ENCODE peak calls at places on chromosomes 6 and 20, in five cellular contexts. I is stromal cell of bone marrow, G is hypothalamus, Q is AG09319, Y is NCI-H1092. E is an unnamed sample.

GRCh38 chr6:72826744-72827438 is 205.0 kb downstream of the KCNQ5 start:
- DNase-seq in I (peak), Q (no peak), G (no peak), Y (no peak), E (no peak)

GRCh38 chr6:71040841-71041240 is 84.0 kb upstream of the B3GAT2 start:
- DNase-seq in I (no peak), Y (no peak), Q (no peak), G (no peak), E (no peak)

GRCh38 chr20:43959079-43959919 is 44.6 kb downstream of the TOX2 start:
- DNase-seq in Q (no peak), G (no peak), Y (peak), I (no peak), E (no peak)

GRCh38 chr6:112015725-112016124 is 38.2 kb upstream of the CCN6 start:
- DNase-seq in G (no peak), Y (no peak), I (no peak), Q (no peak), E (no peak)

GRCh38 chr20:58579069-58579818 is 64.0 kb upstream of the APCDD1L start:
- DNase-seq in I (no peak), Y (no peak), G (no peak), Q (no peak), E (no peak)

GRCh38 chr6:132005177-132005576 is 54.0 kb upstream of the CCN2 start:
- DNase-seq in I (no peak), G (no peak), Q (no peak), Y (no peak), E (no peak)

GRCh38 chr6:131060311-131060710 is 2.7 kb downstream of the EPB41L2 start:
- DNase-seq in Q (no peak), G (no peak), I (no peak), Y (no peak), E (no peak)

GRCh38 chr6:20757761-20758160 is 223.5 kb downstream of the CDKAL1 start:
- DNase-seq in Q (no peak), Y (no peak), G (no peak), I (peak), E (no peak)

GRCh38 chr6:109491207-109491938 is 8.4 kb upstream of the ZBTB24 start:
- DNase-seq in Q (no peak), Y (no peak), G (no peak), I (no peak), E (no peak)

E was measured in NCI-H2107.